ENCODE peak calls at places on chromosomes 5 and 9, in six cellular contexts. U is substantia nigra; S is skeletal muscle cell; A is progenitor cell of endocrine pancreas; C is A549; Z is naive thymus-derived CD8-positive, alpha-beta T cell. T is an unnamed sample.

GRCh38 chr9:129568560-129569505 is 52.1 kb downstream of the C9orf50 start:
- DNase-seq in U (no peak), S (no peak), A (peak), C (peak), Z (no peak), T (no peak)

GRCh38 chr9:4902135-4902475 is 83.0 kb upstream of the JAK2 start:
- DNase-seq in U (no peak), S (no peak), A (no peak), C (no peak), Z (no peak), T (no peak)

GRCh38 chr5:88675159-88675757 is 207.7 kb downstream of the MEF2C start:
- DNase-seq in U (no peak), S (no peak), A (no peak), C (no peak), Z (no peak), T (no peak)

GRCh38 chr9:34500623-34501267 is 22.0 kb downstream of the ENHO start:
- DNase-seq in U (peak), S (no peak), A (peak), C (peak), Z (peak), T (peak)

GRCh38 chr5:38532165-38532669 is 24.2 kb downstream of the LIFR start:
- DNase-seq in U (no peak), S (no peak), A (no peak), C (no peak), Z (no peak), T (no peak)

GRCh38 chr9:92146610-92147009 is 31.4 kb upstream of the SPTLC1 start:
- DNase-seq in U (no peak), S (no peak), A (no peak), C (peak), Z (no peak), T (no peak)

GRCh38 chr5:66553368-66553912 is 42.8 kb upstream of the MAST4 start:
- DNase-seq in U (no peak), S (no peak), A (no peak), C (no peak), Z (no peak), T (no peak)

GRCh38 chr5:12703254-12703653 is 799.0 kb upstream of the CTNND2 start:
- DNase-seq in U (no peak), S (no peak), A (no peak), C (no peak), Z (no peak), T (no peak)

GRCh38 chr9:115694014-115694413 is 459.6 kb upstream of the PAPPA start:
- DNase-seq in U (no peak), S (peak), A (no peak), C (peak), Z (no peak), T (no peak)

GRCh38 chr5:72412283-72413055 is 92.3 kb downstream of the PTCD2 start:
- DNase-seq in U (no peak), S (no peak), A (no peak), C (no peak), Z (no peak), T (no peak)

GRCh38 chr5:177004961-177005360 is 1.6 kb downstream of the UIMC1 start:
- DNase-seq in U (no peak), S (no peak), A (no peak), C (no peak), Z (no peak), T (no peak)

GRCh38 chr9:115132648-115133047 is 14.7 kb upstream of the TNC start:
- DNase-seq in U (no peak), S (peak), A (no peak), C (no peak), Z (no peak), T (no peak)

GRCh38 chr5:157266286-157267007 is 524 bp downstream of the CYFIP2 start:
- DNase-seq in U (no peak), S (no peak), A (peak), C (no peak), Z (peak), T (no peak)

GRCh38 chr5:73917433-73917832 is 291.4 kb downstream of the ARHGEF28 start:
- DNase-seq in U (no peak), S (no peak), A (no peak), C (no peak), Z (no peak), T (no peak)

GRCh38 chr5:86613459-86613858 is 4.3 kb upstream of the COX7C start:
- DNase-seq in U (no peak), S (no peak), A (no peak), C (no peak), Z (no peak), T (no peak)

GRCh38 chr9:36679710-36680109 is 107.0 kb downstream of the MELK start:
- DNase-seq in U (no peak), S (no peak), A (no peak), C (no peak), Z (no peak), T (no peak)

GRCh38 chr5:150753863-150754262 is 5.0 kb downstream of the DCTN4 start:
- DNase-seq in U (no peak), S (no peak), A (no peak), C (no peak), Z (no peak), T (no peak)

GRCh38 chr5:111214343-111214742 is 9.8 kb upstream of the CAMK4 start:
- DNase-seq in U (no peak), S (no peak), A (no peak), C (no peak), Z (no peak), T (no peak)

GRCh38 chr9:131892162-131892707 is 152.4 kb upstream of the RAPGEF1 start:
- DNase-seq in U (no peak), S (no peak), A (no peak), C (no peak), Z (no peak), T (no peak)

GRCh38 chr5:1111727-1112289 is at the start of gene SLC12A7:
- DNase-seq in U (no peak), S (no peak), A (peak), C (peak), Z (peak), T (no peak)

GRCh38 chr9:87656485-87656884 is 69.4 kb upstream of the CTSL start:
- DNase-seq in U (no peak), S (no peak), A (no peak), C (no peak), Z (no peak), T (no peak)

GRCh38 chr5:106956901-106957300 is 713.8 kb downstream of the EFNA5 start:
- DNase-seq in U (no peak), S (no peak), A (no peak), C (no peak), Z (no peak), T (no peak)

GRCh38 chr9:70868661-70869652 is 252.5 kb downstream of the TRPM3 start:
- DNase-seq in U (no peak), S (no peak), A (no peak), C (no peak), Z (no peak), T (no peak)

GRCh38 chr5:139863361-139863760 is 67.8 kb downstream of the PSD2 start:
- DNase-seq in U (peak), S (no peak), A (no peak), C (no peak), Z (no peak), T (no peak)

GRCh38 chr9:95504053-95504963 is 12.5 kb downstream of the PTCH1 start:
- DNase-seq in U (no peak), S (peak), A (no peak), C (peak), Z (no peak), T (no peak)